ENCODE peak calls at places on chromosomes 13 and 19, in seven cellular contexts. R, A, Z, L, N, P and K are unnamed samples.

GRCh38 chr19:18697680-18698079 is 14.2 kb downstream of the CRTC1 start:
- DNase-seq in L (no peak), N (no peak), R (no peak), P (no peak), Z (no peak), A (no peak), K (no peak)

GRCh38 chr19:52722062-52723005 is 12.5 kb downstream of the ZNF611 start:
- DNase-seq in Z (no peak), L (no peak), N (peak), A (no peak), R (peak), P (no peak), K (no peak)

GRCh38 chr19:10346509-10346908 is 7.1 kb upstream of the ICAM3 start:
- DNase-seq in Z (no peak), R (no peak), N (no peak), P (no peak), A (no peak), L (no peak), K (no peak)

GRCh38 chr13:98576215-98576945 is 527 bp downstream of the STK24 start:
- DNase-seq in R (peak), A (peak), N (no peak), Z (no peak), P (peak), L (peak), K (no peak)

GRCh38 chr13:106847049-106847448 is 279.1 kb upstream of the ARGLU1 start:
- DNase-seq in N (no peak), R (no peak), Z (no peak), L (no peak), P (no peak), A (no peak), K (no peak)

GRCh38 chr19:55958356-55958755 is 10.7 kb downstream of the NLRP8 start:
- DNase-seq in A (no peak), P (no peak), Z (no peak), R (peak), L (no peak), N (peak), K (peak)

GRCh38 chr19:5002143-5002542 is 33.2 kb downstream of the KDM4B start:
- DNase-seq in Z (no peak), L (no peak), N (peak), A (no peak), P (no peak), R (peak), K (no peak)

GRCh38 chr19:42270346-42271044 is 1.4 kb downstream of the CIC start:
- DNase-seq in P (peak), N (peak), R (peak), L (no peak), A (peak), Z (no peak), K (no peak)

GRCh38 chr13:105721056-105721455 is 814.4 kb downstream of the EFNB2 start:
- DNase-seq in A (no peak), N (no peak), Z (no peak), L (no peak), R (no peak), P (no peak), K (no peak)

GRCh38 chr13:45861352-45861751 is 9.8 kb upstream of the SIAH3 start:
- DNase-seq in P (no peak), A (no peak), N (no peak), L (no peak), R (peak), Z (no peak), K (no peak)

GRCh38 chr19:29668746-29669609 is 3.7 kb downstream of the PLEKHF1 start:
- DNase-seq in Z (no peak), P (no peak), L (no peak), R (no peak), N (no peak), A (no peak), K (no peak)

GRCh38 chr13:54614729-54615128 is 1586.1 kb downstream of the OLFM4 start:
- DNase-seq in N (no peak), A (no peak), Z (peak), P (no peak), L (no peak), R (no peak), K (no peak)

GRCh38 chr13:53150568-53150967 is 122.0 kb downstream of the OLFM4 start:
- DNase-seq in P (no peak), Z (no peak), R (no peak), L (no peak), A (no peak), N (no peak), K (no peak)

GRCh38 chr13:41017153-41017552 is 2.0 kb downstream of the ELF1 start:
- DNase-seq in L (no peak), Z (no peak), P (no peak), R (no peak), A (peak), N (no peak), K (peak)

GRCh38 chr13:95296326-95296939 is 4.8 kb downstream of the ABCC4 start:
- DNase-seq in N (no peak), R (no peak), A (peak), P (peak), Z (peak), L (no peak), K (peak)

GRCh38 chr13:25249001-25249543 is 38.2 kb downstream of the MTMR6 start:
- DNase-seq in P (no peak), L (no peak), R (peak), A (no peak), Z (peak), N (peak), K (peak)

GRCh38 chr19:19105365-19106060 is 32.8 kb downstream of the TMEM161A start:
- DNase-seq in N (no peak), Z (peak), R (peak), L (no peak), P (peak), A (no peak), K (peak)

GRCh38 chr13:75648446-75648845 is 12.3 kb downstream of the LMO7 start:
- DNase-seq in L (no peak), R (no peak), N (no peak), P (no peak), Z (no peak), A (no peak), K (no peak)

GRCh38 chr13:97266328-97266727 is 44.2 kb downstream of the MBNL2 start:
- DNase-seq in A (no peak), N (no peak), Z (peak), R (no peak), L (no peak), P (no peak), K (no peak)

GRCh38 chr13:20353973-20354372 is 121.9 kb upstream of the GJB6 start:
- DNase-seq in N (no peak), L (no peak), Z (no peak), A (no peak), R (peak), P (no peak), K (no peak)

GRCh38 chr13:85148009-85148408 is 651.2 kb downstream of the SLITRK6 start:
- DNase-seq in N (no peak), A (no peak), Z (peak), R (no peak), L (no peak), P (no peak), K (peak)

GRCh38 chr19:7596191-7596937 is 701 bp downstream of the CAMSAP3 start:
- DNase-seq in N (no peak), P (no peak), A (no peak), L (no peak), Z (no peak), R (no peak), K (no peak)

GRCh38 chr13:114007566-114007965 is 33.7 kb upstream of the C13orf46 start:
- DNase-seq in R (no peak), L (no peak), Z (no peak), A (no peak), N (no peak), P (peak), K (no peak)

GRCh38 chr13:110387451-110388140 is 80.5 kb downstream of the COL4A2 start:
- DNase-seq in Z (no peak), R (peak), A (no peak), L (no peak), P (peak), N (no peak), K (no peak)

GRCh38 chr19:53947624-53948023 is 15.1 kb upstream of the CACNG8 start:
- DNase-seq in L (no peak), R (peak), A (no peak), P (no peak), Z (peak), N (no peak), K (peak)

GRCh38 chr19:43430142-43430710 is 15.5 kb downstream of the TEX101 start:
- DNase-seq in N (no peak), Z (no peak), P (no peak), R (peak), L (no peak), A (peak), K (no peak)

GRCh38 chr19:7415163-7415856 is 66.6 kb downstream of the ARHGEF18 start:
- DNase-seq in Z (no peak), N (no peak), L (no peak), R (no peak), A (no peak), P (no peak), K (peak)

GRCh38 chr13:32600891-32601290 is 14.6 kb downstream of the PDS5B start:
- DNase-seq in L (no peak), A (no peak), R (no peak), N (no peak), Z (no peak), P (no peak), K (no peak)

GRCh38 chr13:46575843-46576242 is 22.9 kb downstream of the LRCH1 start:
- DNase-seq in A (no peak), N (peak), Z (no peak), R (peak), L (no peak), P (peak), K (no peak)